ENCODE peak calls at places on chromosome 21, in five cellular contexts. Y is GM04504, V is H1, D is PC-9, X is AG04450. E is an unnamed sample.

GRCh38 chr21:42400525-42400924 is 3.2 kb upstream of the UBASH3A start:
- DNase-seq in V (no peak), D (no peak), Y (no peak), X (no peak), E (no peak)

GRCh38 chr21:44402323-44403105 is 49.1 kb downstream of the TRPM2 start:
- DNase-seq in V (no peak), D (no peak), Y (no peak), X (no peak), E (no peak)

GRCh38 chr21:36555199-36555598 is 75.3 kb upstream of the CLDN14 start:
- DNase-seq in Y (no peak), V (no peak), X (no peak), D (no peak), E (no peak)

GRCh38 chr21:46173573-46173972 is 10.7 kb downstream of the SPATC1L start:
- DNase-seq in D (no peak), X (no peak), V (no peak), Y (no peak), E (no peak)

GRCh38 chr21:34707876-34708325 is 39.1 kb downstream of the CLIC6 start:
- DNase-seq in V (no peak), D (no peak), X (no peak), Y (no peak), E (no peak)

GRCh38 chr21:14863745-14864210 is 201.0 kb downstream of the NRIP1 start:
- DNase-seq in D (no peak), Y (no peak), V (no peak), X (no peak), E (no peak)

GRCh38 chr21:32412998-32413504 is 545 bp downstream of the EVA1C start:
- DNase-seq in Y (no peak), V (no peak), X (no peak), D (no peak), E (no peak)

GRCh38 chr21:14581902-14582457 is 35.9 kb upstream of the SAMSN1 start:
- DNase-seq in D (no peak), X (no peak), Y (no peak), V (no peak), E (no peak)

GRCh38 chr21:45846373-45847160 is 135.0 kb upstream of the COL6A1 start:
- DNase-seq in D (no peak), V (no peak), X (no peak), Y (peak; percentile 55), E (no peak)

GRCh38 chr21:33674226-33674625 is 31.9 kb downstream of the ITSN1 start:
- DNase-seq in V (no peak), D (no peak), X (no peak), Y (no peak), E (no peak)

GRCh38 chr21:30251781-30252180 is 31.0 kb downstream of the KRTAP24-1 start:
- DNase-seq in V (no peak), D (no peak), X (no peak), Y (no peak), E (no peak)

GRCh38 chr21:33901421-33902288 is 13.9 kb downstream of the ATP5PO start:
- DNase-seq in V (peak; percentile 39), D (peak; percentile 21), Y (peak; percentile 46), X (no peak), E (peak; percentile 24)

GRCh38 chr21:32515869-32516268 is 69.5 kb downstream of the TCP10L start:
- DNase-seq in X (no peak), V (no peak), Y (no peak), D (no peak), E (no peak)

GRCh38 chr21:42145569-42146250 is 73.2 kb upstream of the ABCG1 start:
- DNase-seq in D (peak; percentile 44), X (peak; percentile 10), Y (peak; percentile 9), V (peak; percentile 7), E (no peak)

GRCh38 chr21:43191521-43191920 is 22.7 kb downstream of the CRYAA start:
- DNase-seq in X (no peak), D (no peak), V (no peak), Y (no peak), E (no peak)

GRCh38 chr21:45294509-45295291 is 7.0 kb upstream of the POFUT2 start:
- DNase-seq in D (no peak), X (peak; percentile 98), V (no peak), Y (peak; percentile 98), E (peak; percentile 93)

GRCh38 chr21:30590297-30590696 is at the start of gene KRTAP22-2:
- DNase-seq in Y (no peak), X (no peak), V (no peak), D (no peak), E (no peak)

GRCh38 chr21:35478096-35479080 is 429.3 kb upstream of the RUNX1 start:
- DNase-seq in D (no peak), V (no peak), Y (no peak), X (no peak), E (no peak)

GRCh38 chr21:37198989-37199924 is 67.9 kb downstream of the VPS26C start:
- DNase-seq in V (no peak), X (no peak), D (peak; percentile 55), Y (no peak), E (no peak)